ENCODE peak calls at places on chromosome 3, in six cellular contexts. J, X, U, L, P and D are unnamed samples.

GRCh38 chr3:197599089-197599765 is 43.5 kb upstream of the BDH1 start:
- DNase-seq in J (peak), X (peak), U (peak), L (peak), P (peak), D (peak)

GRCh38 chr3:34254285-34254684 is 455.9 kb downstream of the PDCD6IP start:
- DNase-seq in J (no peak), X (no peak), U (no peak), L (no peak), P (no peak), D (no peak)

GRCh38 chr3:193095366-193095765 is 145.7 kb upstream of the PLAAT1 start:
- DNase-seq in J (no peak), X (no peak), U (no peak), L (no peak), P (no peak), D (no peak)

GRCh38 chr3:107106316-107106715 is 270.9 kb upstream of the CCDC54 start:
- DNase-seq in J (no peak), X (no peak), U (no peak), L (no peak), P (no peak), D (no peak)

GRCh38 chr3:187744169-187745151 is 808 bp downstream of the BCL6 start:
- DNase-seq in J (no peak), X (peak), U (no peak), L (no peak), P (no peak), D (no peak)

GRCh38 chr3:11542551-11542950 is 101.2 kb downstream of the VGLL4 start:
- DNase-seq in J (no peak), X (no peak), U (no peak), L (no peak), P (no peak), D (no peak)

GRCh38 chr3:105610473-105610872 is 243.8 kb downstream of the ALCAM start:
- DNase-seq in J (no peak), X (no peak), U (no peak), L (no peak), P (no peak), D (no peak)

GRCh38 chr3:174466471-174467054 is 392.6 kb upstream of the NAALADL2 start:
- DNase-seq in J (no peak), X (no peak), U (no peak), L (no peak), P (no peak), D (no peak)

GRCh38 chr3:186643493-186643892 is 3.3 kb downstream of the FETUB start:
- DNase-seq in J (no peak), X (no peak), U (no peak), L (no peak), P (no peak), D (no peak)

GRCh38 chr3:185788292-185788691 is 36.5 kb downstream of the IGF2BP2 start:
- DNase-seq in J (peak), X (no peak), U (no peak), L (no peak), P (no peak), D (no peak)

GRCh38 chr3:110307065-110307809 is 764.4 kb upstream of the NECTIN3 start:
- DNase-seq in J (no peak), X (no peak), U (no peak), L (no peak), P (no peak), D (no peak)

GRCh38 chr3:156160653-156161052 is 40.3 kb downstream of the KCNAB1 start:
- DNase-seq in J (no peak), X (no peak), U (no peak), L (peak), P (no peak), D (no peak)

GRCh38 chr3:106457278-106458210 is 588.7 kb upstream of the CBLB start:
- DNase-seq in J (no peak), X (no peak), U (peak), L (peak), P (no peak), D (peak)

GRCh38 chr3:127762077-127762786 is 60.1 kb downstream of the MGLL start:
- DNase-seq in J (no peak), X (no peak), U (no peak), L (peak), P (no peak), D (no peak)

GRCh38 chr3:107660316-107660976 is 137.7 kb downstream of the BBX start:
- DNase-seq in J (peak), X (no peak), U (no peak), L (no peak), P (no peak), D (no peak)

GRCh38 chr3:108157275-108157674 is 64.9 kb downstream of the IFT57 start:
- DNase-seq in J (no peak), X (no peak), U (no peak), L (no peak), P (no peak), D (no peak)

GRCh38 chr3:143331336-143331735 is 211.8 kb downstream of the CHST2 start:
- DNase-seq in J (no peak), X (no peak), U (no peak), L (no peak), P (no peak), D (no peak)

GRCh38 chr3:143897558-143898305 is 49.5 kb upstream of the SLC9A9 start:
- DNase-seq in J (no peak), X (no peak), U (no peak), L (no peak), P (no peak), D (no peak)

GRCh38 chr3:111721702-111722205 is 126.6 kb upstream of the ZBED2 start:
- DNase-seq in J (no peak), X (no peak), U (no peak), L (no peak), P (no peak), D (no peak)

GRCh38 chr3:50585919-50586762 is 16.8 kb downstream of the HEMK1 start:
- DNase-seq in J (no peak), X (no peak), U (no peak), L (no peak), P (no peak), D (no peak)

GRCh38 chr3:50587373-50587772 is 18.1 kb downstream of the HEMK1 start:
- DNase-seq in J (no peak), X (no peak), U (no peak), L (no peak), P (no peak), D (no peak)

GRCh38 chr3:50588759-50589433 is 19.6 kb downstream of the HEMK1 start:
- DNase-seq in J (peak), X (no peak), U (no peak), L (no peak), P (no peak), D (no peak)

GRCh38 chr3:50586763-50587070 is 17.4 kb downstream of the HEMK1 start:
- DNase-seq in J (no peak), X (no peak), U (no peak), L (no peak), P (no peak), D (no peak)

GRCh38 chr3:50587806-50588758 is 18.8 kb downstream of the HEMK1 start:
- DNase-seq in J (peak), X (no peak), U (peak), L (peak), P (no peak), D (peak)
- TF ChIP-seq POLR2A in J (peak), X (no peak), U (no peak), L (peak), P (no peak), D (no peak)

DNA sequence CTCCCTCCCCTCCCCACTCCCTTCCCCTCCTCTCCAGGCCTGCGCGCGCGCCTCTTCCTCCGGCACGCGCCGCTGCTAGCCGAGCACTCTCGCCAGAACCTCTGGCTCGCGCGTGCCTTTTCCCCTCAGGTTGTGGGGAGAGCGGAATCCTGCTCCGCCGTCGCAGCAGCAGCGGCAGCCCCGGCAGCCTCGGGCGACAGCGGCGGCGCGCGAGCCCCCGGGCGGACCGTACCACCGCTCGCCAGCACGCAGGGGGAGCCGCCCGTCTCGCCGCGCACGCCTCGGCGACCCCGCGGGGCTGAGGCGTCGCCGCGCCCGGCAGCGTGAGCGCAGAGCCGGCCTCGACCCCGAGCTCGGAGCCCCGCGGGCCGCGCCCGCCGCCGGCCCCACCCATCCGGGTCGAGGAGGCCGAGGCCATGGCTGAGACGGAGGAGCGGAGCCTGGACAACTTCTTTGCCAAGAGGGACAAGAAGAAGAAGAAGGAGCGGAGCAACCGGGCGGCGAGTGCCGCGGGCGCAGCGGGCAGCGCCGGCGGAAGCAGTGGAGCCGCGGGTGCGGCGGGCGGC is at the start of gene CDV3:
- DNase-seq in J (no peak), X (peak), U (no peak), L (no peak), P (no peak), D (peak)
- TF ChIP-seq POLR2AphosphoS5 in J (peak), X (peak), U (no peak), L (no peak), P (peak), D (no peak)

GRCh38 chr3:126147932-126148683 is 32.3 kb downstream of the ALDH1L1 start:
- DNase-seq in J (no peak), X (no peak), U (no peak), L (no peak), P (no peak), D (no peak)
- TF ChIP-seq TAF1 in J (no peak), X (no peak), U (no peak), L (no peak), P (no peak), D (no peak)

DNA sequence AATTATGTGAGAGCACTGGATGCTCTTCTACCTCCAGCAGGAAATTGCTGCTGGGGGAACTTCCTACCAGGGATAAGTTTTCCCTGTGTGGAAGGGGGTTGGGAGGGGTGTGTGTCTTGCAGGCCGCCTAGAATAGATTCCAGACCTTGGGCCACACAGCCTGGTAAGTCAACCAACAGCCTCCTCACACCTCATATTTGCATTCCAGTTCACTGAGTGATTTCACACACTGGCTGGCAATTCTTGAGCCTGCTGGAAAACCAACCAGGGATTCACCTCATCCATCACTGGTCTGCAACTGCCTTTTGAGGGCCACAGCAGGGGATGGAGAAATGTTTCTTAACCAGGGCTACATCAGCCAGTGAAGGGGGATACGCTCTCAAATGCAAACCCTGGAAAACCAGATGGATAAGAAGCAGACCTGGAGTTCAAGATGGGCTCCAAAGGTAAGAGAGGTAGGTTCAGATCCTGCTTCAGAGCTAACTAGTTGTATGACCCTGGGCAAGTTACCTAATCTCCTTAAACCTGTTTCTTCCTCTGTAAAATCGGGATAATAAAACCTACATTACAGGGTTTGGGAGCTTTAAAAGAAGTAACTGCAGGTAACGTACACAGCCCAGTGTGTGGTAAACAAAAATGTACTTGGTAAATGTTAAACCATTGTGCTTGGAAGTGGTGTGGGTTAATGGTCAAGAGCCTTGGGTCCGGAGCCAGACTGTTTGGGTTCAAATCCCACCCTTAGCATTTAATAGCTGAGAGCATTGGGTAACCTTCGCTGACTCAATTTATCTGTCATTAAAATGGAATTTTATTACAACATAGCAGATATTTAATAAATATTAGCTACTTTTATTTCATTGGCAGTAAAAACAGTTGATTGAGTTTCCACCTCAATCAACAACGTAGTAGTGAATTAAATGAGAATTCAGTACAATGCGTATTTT is 1.8 kb downstream of the FSTL1 start:
- DNase-seq in J (no peak), X (no peak), U (no peak), L (no peak), P (no peak), D (no peak)
- TF ChIP-seq POLR2A in J (no peak), X (no peak), U (no peak), L (no peak), P (peak), D (no peak)

GRCh38 chr3:145557405-145557804 is 603.6 kb downstream of the PLOD2 start:
- DNase-seq in J (no peak), X (no peak), U (no peak), L (no peak), P (peak), D (no peak)
- TF ChIP-seq POLR2AphosphoS5 in J (no peak), X (no peak), U (no peak), L (no peak), P (no peak), D (no peak)

DNA sequence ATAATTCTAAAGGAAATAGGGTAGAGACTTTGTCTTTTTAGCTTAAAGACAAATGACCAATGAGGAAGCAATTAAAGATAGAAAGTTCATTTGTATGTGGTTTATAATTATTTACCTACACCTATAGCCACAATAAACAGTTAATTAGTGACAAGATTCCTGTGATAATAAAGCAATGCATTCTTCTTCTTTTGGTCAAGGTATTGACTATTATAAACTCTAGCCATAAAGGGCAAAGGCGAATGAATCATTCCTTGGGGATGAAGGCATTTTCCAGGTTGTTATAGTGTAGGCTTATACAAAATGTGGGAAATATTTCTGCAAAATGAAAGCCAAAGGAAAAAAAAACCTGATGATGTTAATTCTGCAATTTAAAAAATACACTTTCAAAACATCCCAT is 115.4 kb downstream of the PLD1 start:
- DNase-seq in J (no peak), X (no peak), U (no peak), L (no peak), P (no peak), D (no peak)
- TF ChIP-seq TAF1 in J (no peak), X (no peak), U (no peak), L (no peak), P (no peak), D (no peak)

GRCh38 chr3:47824541-47825473 is 21.9 kb downstream of the DHX30 start:
- DNase-seq in J (peak), X (peak), U (peak), L (peak), P (no peak), D (peak)
- TF ChIP-seq POLR2A in J (peak), X (peak), U (peak), L (peak), P (peak), D (peak)